ENCODE peak calls at places on chromosomes 6 and 20, in eight cellular contexts. Z is WERI-Rb-1, L is heart right ventricle, B is brain microvascular endothelial cell, A is right atrium auricular region, V is HL-60, P is GM23338, W is esophagus squamous epithelium. O is an unnamed sample.

GRCh38 chr20:45407067-45407745 is 883 bp upstream of the DBNDD2 start:
- DNase-seq in Z (peak; percentile 43), L (peak; percentile 70), B (peak; percentile 43), A (peak; percentile 69), V (no peak), P (peak; percentile 66), W (no peak), O (no peak)

GRCh38 chr6:61606500-61606899 is 679.5 kb downstream of the KHDRBS2 start:
- DNase-seq in Z (no peak), L (no peak), B (no peak), A (no peak), V (no peak), P (peak; percentile 79), W (no peak), O (no peak)

GRCh38 chr6:73515204-73516101 is 5.4 kb downstream of the EEF1A1 start:
- DNase-seq in Z (peak; percentile 48), L (no peak), B (no peak), A (no peak), V (peak; percentile 62), P (peak; percentile 72), W (no peak), O (peak; percentile 82)

GRCh38 chr6:163264662-163265035 is 149.9 kb upstream of the QKI start:
- DNase-seq in Z (no peak), L (no peak), B (no peak), A (no peak), V (no peak), P (no peak), W (no peak), O (no peak)

GRCh38 chr6:136784910-136785746 is 7.1 kb downstream of the MAP3K5 start:
- DNase-seq in Z (no peak), L (peak; percentile 37), B (no peak), A (peak; percentile 75), V (peak; percentile 94), P (no peak), W (no peak), O (no peak)

GRCh38 chr6:150887978-150888563 is 22.6 kb downstream of the MTHFD1L start:
- DNase-seq in Z (no peak), L (no peak), B (no peak), A (no peak), V (no peak), P (no peak), W (no peak), O (no peak)

GRCh38 chr6:14305629-14306028 is 188.1 kb downstream of the CD83 start:
- DNase-seq in Z (no peak), L (no peak), B (no peak), A (no peak), V (no peak), P (no peak), W (no peak), O (no peak)

GRCh38 chr6:132867055-132867454 is 52.7 kb downstream of the RPS12 start:
- DNase-seq in Z (no peak), L (no peak), B (no peak), A (no peak), V (no peak), P (peak; percentile 51), W (no peak), O (no peak)

GRCh38 chr20:44461142-44461802 is 14.4 kb upstream of the TTPAL start:
- DNase-seq in Z (no peak), L (no peak), B (no peak), A (no peak), V (no peak), P (no peak), W (no peak), O (no peak)

GRCh38 chr6:142728910-142729481 is 216.0 kb downstream of the HIVEP2 start:
- DNase-seq in Z (no peak), L (no peak), B (peak; percentile 93), A (no peak), V (peak; percentile 43), P (no peak), W (no peak), O (peak; percentile 44)

GRCh38 chr20:44615169-44615791 is 32.9 kb downstream of the PKIG start:
- DNase-seq in Z (no peak), L (peak; percentile 54), B (no peak), A (no peak), V (no peak), P (peak; percentile 23), W (no peak), O (no peak)

GRCh38 chr6:21871831-21872230 is 278.3 kb downstream of the SOX4 start:
- DNase-seq in Z (no peak), L (no peak), B (no peak), A (no peak), V (no peak), P (peak; percentile 28), W (no peak), O (no peak)

GRCh38 chr6:166957087-166957804 is 896 bp upstream of the RNASET2 start:
- DNase-seq in Z (peak; percentile 54), L (peak; percentile 67), B (no peak), A (peak; percentile 65), V (peak; percentile 75), P (peak; percentile 52), W (peak; percentile 13), O (no peak)

GRCh38 chr6:151763303-151763702 is 44.2 kb upstream of the ESR1 start:
- DNase-seq in Z (peak; percentile 7), L (no peak), B (peak; percentile 52), A (no peak), V (no peak), P (peak; percentile 25), W (no peak), O (peak; percentile 38)

GRCh38 chr6:110682460-110682853 is 132.8 kb downstream of the CDK19 start:
- DNase-seq in Z (peak; percentile 61), L (no peak), B (peak; percentile 74), A (no peak), V (peak; percentile 91), P (peak; percentile 92), W (no peak), O (peak; percentile 73)

GRCh38 chr20:53157443-53158408 is 185.6 kb downstream of the TSHZ2 start:
- DNase-seq in Z (peak; percentile 68), L (peak; percentile 23), B (peak; percentile 45), A (no peak), V (peak; percentile 63), P (peak; percentile 91), W (no peak), O (peak; percentile 2)

GRCh38 chr6:14499804-14500203 is 382.2 kb downstream of the CD83 start:
- DNase-seq in Z (peak; percentile 76), L (no peak), B (peak; percentile 79), A (no peak), V (no peak), P (peak; percentile 27), W (no peak), O (peak; percentile 32)

GRCh38 chr6:130760006-130760405 is 67.2 kb upstream of the SMLR1 start:
- DNase-seq in Z (peak; percentile 33), L (no peak), B (peak; percentile 47), A (no peak), V (no peak), P (peak; percentile 85), W (no peak), O (peak; percentile 15)

GRCh38 chr20:37413023-37413334 is 67.0 kb downstream of the SRC start:
- DNase-seq in Z (no peak), L (no peak), B (no peak), A (no peak), V (no peak), P (no peak), W (no peak), O (no peak)

DNA sequence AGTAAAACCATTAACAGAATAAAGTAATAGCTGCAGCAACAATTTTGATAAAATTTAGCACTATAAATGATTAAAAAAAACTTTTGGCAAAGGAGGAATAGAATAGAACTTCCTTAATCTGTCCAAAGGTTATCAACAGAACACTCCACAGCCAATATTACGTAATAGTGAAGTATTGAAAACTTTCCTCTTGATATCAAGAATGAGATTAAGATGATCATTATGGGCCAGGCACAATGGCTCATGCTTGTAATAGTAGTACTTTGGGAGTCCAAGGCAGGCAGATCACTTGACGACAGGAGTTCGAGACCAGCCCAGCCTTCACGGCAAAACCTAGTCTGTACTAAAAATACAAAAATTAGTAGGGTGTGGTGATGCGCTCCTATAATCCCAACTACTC is 26.0 kb downstream of the SOBP start:
- DNase-seq in Z (no peak), L (no peak), B (no peak), A (no peak), V (no peak), P (no peak), W (no peak), O (no peak)
- H3K4me3 ChIP-seq in Z (no peak overlapping the region), L (no peak overlapping the region), B (no peak overlapping the region), A (no peak overlapping the region), V (no peak overlapping the region), P (no peak overlapping the region), W (no peak overlapping the region), O (no peak overlapping the region)

GRCh38 chr6:117771403-117771802 is 96.1 kb downstream of the NUS1 start:
- DNase-seq in Z (no peak), L (no peak), B (no peak), A (no peak), V (peak; percentile 15), P (no peak), W (no peak), O (no peak)

GRCh38 chr6:117781550-117781949 is 106.3 kb downstream of the NUS1 start:
- DNase-seq in Z (no peak), L (no peak), B (no peak), A (no peak), V (no peak), P (no peak), W (no peak), O (no peak)

DNA sequence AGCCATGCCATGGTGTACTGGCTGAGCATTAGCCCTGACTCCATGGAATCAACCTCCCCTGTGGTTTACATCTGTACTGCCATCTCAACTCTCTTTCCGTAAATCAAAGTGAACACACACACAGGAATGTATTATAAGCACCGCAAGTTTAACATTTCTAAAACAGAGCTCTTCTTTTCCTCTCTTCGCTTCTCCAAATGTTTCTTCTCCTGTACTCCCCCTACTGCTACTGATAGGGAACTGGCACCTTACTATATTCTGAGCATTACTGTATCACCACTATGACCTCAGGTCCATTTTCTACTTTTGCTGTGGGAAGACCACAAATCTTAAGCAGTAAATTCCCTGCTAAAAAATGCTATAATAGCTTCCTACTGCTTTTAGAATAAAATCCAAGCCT is 101.2 kb downstream of the NUS1 start:
- DNase-seq in Z (no peak), L (no peak), B (no peak), A (no peak), V (no peak), P (peak; percentile 65), W (no peak), O (no peak)
- TF ChIP-seq CTCF in Z (peak; percentile 38), L (no peak), B (peak; percentile 32), A (no peak), V (no peak), P (peak; percentile 52), W (no peak), O (peak; percentile 27)

DNA sequence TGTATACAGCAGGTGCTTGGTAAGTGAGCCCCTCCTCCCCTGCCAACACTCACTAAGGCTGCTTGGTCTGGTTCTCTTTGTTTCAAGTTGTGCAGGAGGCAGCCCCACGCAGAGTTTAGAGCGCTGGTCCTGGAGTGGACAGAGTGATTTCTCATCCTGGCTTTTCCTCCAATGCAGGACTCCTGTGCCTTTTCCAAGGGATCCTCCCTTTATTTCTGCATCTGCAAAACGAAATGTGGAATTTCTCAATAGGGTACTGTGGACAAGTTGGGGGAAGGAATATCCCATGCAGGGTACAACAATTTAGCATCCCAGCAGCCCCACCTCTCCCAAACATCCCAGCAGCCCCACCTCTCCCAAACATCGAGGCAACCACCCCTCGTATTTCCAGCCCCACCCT is 30.6 kb upstream of the CCDC167 start:
- DNase-seq in Z (no peak), L (no peak), B (no peak), A (no peak), V (no peak), P (no peak), W (no peak), O (no peak)
- H3K4me3 ChIP-seq in Z (no peak overlapping the region), L (no peak overlapping the region), B (no peak overlapping the region), A (no peak overlapping the region), V (no peak overlapping the region), P (no peak overlapping the region), W (no peak overlapping the region), O (no peak overlapping the region)

GRCh38 chr20:34165246-34165645 is 53.2 kb upstream of the EIF2S2 start:
- DNase-seq in Z (no peak), L (no peak), B (no peak), A (no peak), V (no peak), P (no peak), W (no peak), O (no peak)
- TF ChIP-seq CTCF in Z (no peak), L (no peak), B (no peak), A (no peak), V (no peak), P (no peak), W (no peak), O (no peak)